ENCODE peak calls at places on chromosomes 7 and 10, in six cellular contexts. Z is HepG2, A is psoas muscle, V is mammary epithelial cell, M is MCF 10A, R is PC-3. W is an unnamed sample.

GRCh38 chr10:79260803-79261740 is 86.2 kb upstream of the PPIF start:
- DNase-seq in Z (peak; percentile 58), V (no peak), A (no peak), R (no peak), M (no peak), W (no peak)

GRCh38 chr7:791481-791880 is 40.8 kb upstream of the SUN1 start:
- DNase-seq in V (no peak), Z (no peak), R (no peak), A (no peak), M (no peak), W (no peak)

GRCh38 chr7:40014376-40014775 is 64.3 kb downstream of the CDK13 start:
- DNase-seq in V (no peak), A (no peak), M (no peak), Z (no peak), R (no peak), W (no peak)

GRCh38 chr7:5767066-5767465 is 14.4 kb downstream of the RNF216 start:
- DNase-seq in V (no peak), R (peak; percentile 24), A (no peak), Z (no peak), M (no peak), W (no peak)

GRCh38 chr7:26375604-26376207 is 84.0 kb downstream of the SNX10 start:
- DNase-seq in M (no peak), V (no peak), Z (no peak), A (no peak), R (no peak), W (no peak)

GRCh38 chr10:84114088-84114667 is 25.1 kb upstream of the GHITM start:
- DNase-seq in V (no peak), R (peak; percentile 26), Z (peak; percentile 15), A (no peak), M (no peak), W (peak; percentile 4)

GRCh38 chr10:88582806-88583583 is at the start of gene RNLS:
- DNase-seq in V (peak; percentile 33), M (no peak), Z (no peak), A (peak; percentile 89), R (no peak), W (peak; percentile 42)

GRCh38 chr10:89518876-89519842 is 16.2 kb downstream of the SLC16A12 start:
- DNase-seq in M (peak; percentile 22), V (no peak), R (peak; percentile 22), Z (no peak), A (peak; percentile 67), W (no peak)

GRCh38 chr10:3043512-3044368 is 23.6 kb upstream of the PFKP start:
- DNase-seq in M (peak; percentile 79), V (peak; percentile 56), Z (peak; percentile 69), R (peak; percentile 62), A (peak; percentile 69), W (peak; percentile 63)

GRCh38 chr10:131653550-131654470 is 247.0 kb upstream of the PPP2R2D start:
- DNase-seq in M (no peak), A (no peak), Z (no peak), R (no peak), V (no peak), W (no peak)

GRCh38 chr10:12512292-12513002 is 163.1 kb downstream of the CAMK1D start:
- DNase-seq in R (no peak), M (no peak), A (no peak), Z (no peak), V (no peak), W (no peak)

GRCh38 chr10:87618470-87619423 is 40.9 kb upstream of the PAPSS2 start:
- DNase-seq in A (no peak), M (peak; percentile 35), Z (peak; percentile 96), V (peak; percentile 3), R (peak; percentile 10), W (no peak)

GRCh38 chr10:14173706-14174594 is 156.8 kb downstream of the FRMD4A start:
- DNase-seq in A (no peak), M (no peak), Z (no peak), V (peak; percentile 7), R (peak; percentile 7), W (no peak)

GRCh38 chr7:155459867-155460461 is 2.0 kb downstream of the EN2 start:
- DNase-seq in A (no peak), M (no peak), V (no peak), Z (no peak), R (no peak), W (no peak)

GRCh38 chr7:141262101-141262819 is 188.4 kb downstream of the TMEM178B start:
- DNase-seq in V (no peak), M (no peak), A (no peak), Z (no peak), R (no peak), W (no peak)

DNA sequence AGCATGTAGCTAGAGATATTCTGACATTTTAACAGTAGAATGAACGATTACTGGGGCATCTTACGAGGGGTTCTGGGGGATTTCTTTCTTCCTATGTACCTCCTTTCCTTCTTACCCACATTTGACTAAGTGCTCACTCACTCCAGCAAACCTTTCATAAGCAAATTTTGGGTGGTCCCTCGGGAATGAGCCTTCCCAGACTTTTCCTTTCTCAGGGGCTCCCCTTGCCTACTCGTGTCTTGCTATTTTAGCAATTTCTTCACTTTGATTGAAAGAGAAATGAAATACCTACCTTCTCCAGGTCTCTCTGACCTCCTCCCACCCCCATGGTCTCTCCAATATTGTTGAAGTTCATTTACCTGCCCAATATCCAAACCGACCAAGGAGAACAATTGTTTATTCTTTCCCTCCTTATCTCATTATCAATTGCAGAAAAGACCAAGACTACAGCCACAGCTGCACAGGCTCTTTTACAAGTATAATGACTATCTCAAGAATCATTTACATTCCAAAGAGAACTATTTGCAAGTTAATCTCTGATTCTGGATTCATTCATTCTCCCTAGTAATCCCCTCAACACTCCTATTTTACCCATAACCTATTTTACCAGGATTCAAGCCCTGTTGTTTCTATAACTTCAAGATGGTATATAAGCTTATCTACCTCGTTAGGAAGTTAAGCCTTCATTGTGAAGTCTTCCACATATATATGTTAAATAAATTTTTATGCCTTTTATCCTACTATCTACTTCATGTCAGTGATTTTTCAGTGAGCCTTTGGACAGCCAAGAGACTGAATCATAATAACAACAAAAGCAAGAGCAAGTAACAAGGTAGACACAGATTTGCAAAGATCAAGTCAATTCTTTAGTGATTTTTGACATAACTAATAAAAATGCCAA is 480.6 kb downstream of the IPMK start:
- DNase-seq in Z (no peak), M (no peak), V (no peak), A (no peak), R (no peak), W (no peak)
- TF ChIP-seq CTCF in Z (no peak), M (no peak), V (no peak), A (no peak), R (no peak), W (no peak)

GRCh38 chr10:70480254-70480861 is 1.8 kb downstream of the PALD1 start:
- DNase-seq in M (no peak), V (no peak), Z (no peak), R (no peak), A (peak; percentile 53), W (no peak)

GRCh38 chr10:70479626-70480253 is 1.2 kb downstream of the PALD1 start:
- DNase-seq in Z (no peak), A (peak; percentile 72), V (no peak), R (no peak), M (no peak), W (no peak)

GRCh38 chr10:70477661-70478162 is 855 bp upstream of the PALD1 start:
- DNase-seq in A (peak; percentile 63), M (peak; percentile 80), V (peak; percentile 76), Z (peak; percentile 13), R (peak; percentile 85), W (peak; percentile 75)

GRCh38 chr10:70479161-70479531 is 579 bp downstream of the PALD1 start:
- DNase-seq in A (no peak), Z (no peak), V (no peak), M (no peak), R (no peak), W (no peak)

DNA sequence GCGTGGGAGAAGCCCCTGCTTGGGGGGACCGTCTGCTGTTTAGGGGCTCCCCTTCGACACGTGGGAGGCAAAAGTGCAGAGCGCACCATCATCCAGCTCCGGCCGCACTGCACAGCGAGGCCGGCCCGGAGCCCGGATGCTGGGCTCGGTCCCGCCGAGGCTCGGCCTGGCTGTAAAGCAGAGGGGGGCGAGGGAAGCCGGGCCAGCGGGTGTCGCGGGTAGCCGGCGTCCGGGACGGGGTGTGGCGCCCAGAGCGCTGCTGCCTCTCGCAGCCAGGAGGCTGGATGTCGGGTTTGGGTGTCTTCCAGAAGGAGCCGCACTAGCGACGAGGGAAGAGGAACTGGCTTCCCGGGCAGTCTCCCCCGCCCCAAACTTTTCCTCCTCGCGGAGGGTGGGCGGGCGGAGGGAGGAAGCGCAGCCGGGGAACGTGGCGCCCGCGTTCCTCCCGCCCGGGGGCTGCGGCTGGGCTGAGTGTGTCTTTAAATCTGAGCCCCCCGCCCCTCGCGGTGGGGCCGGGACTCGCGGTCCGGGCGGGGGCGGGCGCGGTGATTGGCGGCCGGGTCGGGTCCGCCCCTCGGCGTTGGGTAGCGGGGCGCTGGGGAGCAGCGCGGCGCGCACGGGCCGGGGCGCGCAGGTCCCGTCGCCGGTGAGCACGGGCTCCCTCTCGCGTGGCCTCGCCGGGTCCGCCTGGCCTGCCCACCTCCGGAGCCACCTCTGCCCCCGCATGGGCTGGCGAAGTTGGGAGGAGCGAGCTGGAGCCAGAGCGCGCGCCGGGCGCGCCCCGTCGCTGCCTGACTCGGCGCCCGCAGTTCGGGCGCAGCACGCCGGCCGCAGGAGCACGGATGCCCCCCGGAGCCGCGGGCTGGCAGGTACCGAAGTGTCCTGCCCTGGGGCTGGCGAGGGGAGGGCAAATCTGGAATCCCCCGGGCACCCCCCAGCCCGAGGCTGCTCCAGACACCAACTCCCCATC is at the start of gene PALD1:
- DNase-seq in R (peak; percentile 70), A (peak; percentile 82), Z (no peak), M (peak; percentile 48), V (no peak), W (no peak)
- TF ChIP-seq CTCF in R (no peak), A (peak; percentile 22), Z (no peak), M (no peak), V (no peak), W (peak; percentile 23)

GRCh38 chr10:63987212-63987611 is 466.0 kb downstream of the REEP3 start:
- DNase-seq in V (no peak), R (no peak), M (no peak), Z (no peak), A (no peak), W (no peak)
- TF ChIP-seq CTCF in V (no peak), R (peak; percentile 53), M (no peak), Z (no peak), A (no peak), W (no peak)

DNA sequence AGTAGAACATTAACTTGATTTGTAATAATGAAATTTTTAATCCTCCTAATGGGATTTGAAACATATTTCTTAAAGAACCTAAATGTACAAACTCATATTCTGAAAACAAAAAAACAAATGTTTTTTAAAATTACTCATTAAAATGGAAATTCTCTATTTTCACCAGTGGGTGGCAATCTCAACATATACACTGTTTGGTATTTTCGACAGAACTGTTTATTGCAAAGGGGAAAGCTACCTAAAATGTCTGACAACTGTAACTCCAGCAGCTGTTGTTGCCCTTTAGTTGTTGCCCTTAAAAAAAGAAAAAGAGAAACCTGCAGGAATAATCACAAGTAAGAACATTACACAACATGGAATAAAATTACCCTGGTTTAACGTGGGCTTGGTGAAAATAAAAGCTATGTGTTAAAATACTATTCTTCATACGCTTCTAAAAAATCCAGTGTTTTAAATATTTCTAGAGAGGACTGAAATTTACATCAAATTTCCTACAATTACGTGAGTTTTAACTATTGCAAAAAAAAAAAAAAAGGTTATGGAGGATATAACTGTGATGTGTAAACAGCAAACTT is 54.5 kb downstream of the COL1A2 start:
- DNase-seq in M (peak; percentile 47), Z (peak; percentile 45), R (peak; percentile 58), A (no peak), V (peak; percentile 24), W (peak; percentile 44)
- TF ChIP-seq CTCF in M (peak; percentile 52), Z (peak; percentile 63), R (peak; percentile 76), A (peak; percentile 67), V (peak; percentile 45), W (no peak)

GRCh38 chr7:149800169-149800555 is 26.8 kb upstream of the ZNF467 start:
- DNase-seq in R (no peak), M (no peak), V (no peak), A (no peak), Z (no peak), W (no peak)
- TF ChIP-seq CTCF in R (no peak), M (no peak), V (no peak), A (no peak), Z (no peak), W (no peak)